ENCODE peak calls at places on chromosomes 16 and 17, in six cellular contexts. G is stomach, T is sigmoid colon, Z is K562, C is ovary, L is HepG2. W is an unnamed sample. For H3K36me3, the result is how much of the 10 kb centered on the place peaks cover.

GRCh38 chr17:7988750-7989178 is 13.7 kb upstream of the GUCY2D start:
- DNase-seq in T (peak), G (no peak), Z (peak), L (peak), C (no peak), W (peak)

GRCh38 chr16:79411357-79411756 is 189.2 kb downstream of the MAF start:
- DNase-seq in G (no peak), T (no peak), C (no peak), L (no peak), Z (no peak), W (no peak)

GRCh38 chr16:85651822-85652430 is 36.8 kb downstream of the GINS2 start:
- DNase-seq in G (no peak), L (no peak), T (no peak), Z (peak), C (peak), W (no peak)

GRCh38 chr16:77885596-77886295 is 97.4 kb downstream of the VAT1L start:
- DNase-seq in C (no peak), G (no peak), L (no peak), Z (no peak), T (no peak), W (no peak)

GRCh38 chr16:2032285-2033056 is 5.8 kb downstream of the NHERF2 start:
- DNase-seq in G (no peak), T (no peak), Z (peak), C (no peak), L (no peak), W (no peak)

GRCh38 chr17:41563607-41564006 is 8.3 kb downstream of the KRT9 start:
- DNase-seq in Z (no peak), T (no peak), L (no peak), G (no peak), C (no peak), W (no peak)

GRCh38 chr17:4706121-4706520 is 2.2 kb upstream of the PELP1 start:
- DNase-seq in T (no peak), L (no peak), Z (no peak), C (no peak), G (no peak), W (no peak)

GRCh38 chr17:14940946-14941280 is 324.2 kb downstream of the PMP22 start:
- DNase-seq in T (no peak), L (no peak), G (no peak), C (no peak), Z (no peak), W (no peak)

GRCh38 chr17:75753193-75753513 is 11.8 kb downstream of the GALK1 start:
- DNase-seq in L (no peak), C (no peak), Z (no peak), T (no peak), G (no peak), W (no peak)

GRCh38 chr17:75753514-75754377 is 11.2 kb downstream of the GALK1 start:
- DNase-seq in T (peak), G (peak), Z (peak), L (peak), C (peak), W (no peak)

GRCh38 chr17:75750661-75751423 is 14.2 kb downstream of the GALK1 start:
- DNase-seq in G (no peak), C (no peak), T (no peak), Z (no peak), L (no peak), W (no peak)

GRCh38 chr17:75751676-75752404 is 13.2 kb downstream of the GALK1 start:
- DNase-seq in C (no peak), G (no peak), L (no peak), T (no peak), Z (no peak), W (no peak)

DNA sequence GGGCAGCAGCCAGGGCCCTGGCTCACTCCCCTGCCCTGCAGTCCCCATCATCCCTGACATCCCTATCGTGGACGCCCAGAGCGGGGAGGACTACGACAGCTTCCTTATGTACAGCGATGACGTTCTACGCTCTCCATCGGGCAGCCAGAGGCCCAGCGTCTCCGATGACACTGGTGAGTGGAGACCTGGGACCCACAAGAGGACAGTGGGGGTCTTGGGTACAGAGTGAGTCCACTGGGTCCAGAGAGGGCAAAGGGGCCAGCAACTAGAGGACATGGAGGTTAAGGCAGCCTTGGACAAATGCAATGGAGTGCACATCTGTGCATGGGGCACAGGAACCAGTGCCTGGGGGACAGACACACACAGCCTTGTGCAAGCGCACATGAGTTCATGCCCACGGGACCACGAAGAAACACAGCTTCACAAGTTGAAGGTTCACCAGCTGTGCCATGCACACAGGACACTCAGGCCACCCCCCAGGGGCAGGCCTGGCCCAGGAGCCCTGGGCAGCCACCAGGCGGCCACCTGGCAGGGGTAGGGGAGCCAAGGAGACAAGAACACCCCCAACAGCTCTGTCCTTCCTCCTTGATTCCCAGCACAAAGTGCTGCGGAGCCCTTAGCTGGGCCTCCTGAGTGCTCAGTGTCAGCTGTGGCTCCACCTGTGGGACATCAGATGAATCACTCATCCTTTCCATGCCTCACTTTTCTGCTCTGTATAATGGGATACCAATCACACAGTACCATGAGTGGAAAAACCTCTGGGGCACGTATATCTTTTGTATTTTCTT is 12.4 kb downstream of the GALK1 start:
- DNase-seq in C (no peak), G (no peak), Z (no peak), T (no peak), L (no peak), W (no peak)
- TF ChIP-seq EP300 in C (no peak), G (no peak), Z (no peak), T (no peak), L (no peak), W (no peak)

DNA sequence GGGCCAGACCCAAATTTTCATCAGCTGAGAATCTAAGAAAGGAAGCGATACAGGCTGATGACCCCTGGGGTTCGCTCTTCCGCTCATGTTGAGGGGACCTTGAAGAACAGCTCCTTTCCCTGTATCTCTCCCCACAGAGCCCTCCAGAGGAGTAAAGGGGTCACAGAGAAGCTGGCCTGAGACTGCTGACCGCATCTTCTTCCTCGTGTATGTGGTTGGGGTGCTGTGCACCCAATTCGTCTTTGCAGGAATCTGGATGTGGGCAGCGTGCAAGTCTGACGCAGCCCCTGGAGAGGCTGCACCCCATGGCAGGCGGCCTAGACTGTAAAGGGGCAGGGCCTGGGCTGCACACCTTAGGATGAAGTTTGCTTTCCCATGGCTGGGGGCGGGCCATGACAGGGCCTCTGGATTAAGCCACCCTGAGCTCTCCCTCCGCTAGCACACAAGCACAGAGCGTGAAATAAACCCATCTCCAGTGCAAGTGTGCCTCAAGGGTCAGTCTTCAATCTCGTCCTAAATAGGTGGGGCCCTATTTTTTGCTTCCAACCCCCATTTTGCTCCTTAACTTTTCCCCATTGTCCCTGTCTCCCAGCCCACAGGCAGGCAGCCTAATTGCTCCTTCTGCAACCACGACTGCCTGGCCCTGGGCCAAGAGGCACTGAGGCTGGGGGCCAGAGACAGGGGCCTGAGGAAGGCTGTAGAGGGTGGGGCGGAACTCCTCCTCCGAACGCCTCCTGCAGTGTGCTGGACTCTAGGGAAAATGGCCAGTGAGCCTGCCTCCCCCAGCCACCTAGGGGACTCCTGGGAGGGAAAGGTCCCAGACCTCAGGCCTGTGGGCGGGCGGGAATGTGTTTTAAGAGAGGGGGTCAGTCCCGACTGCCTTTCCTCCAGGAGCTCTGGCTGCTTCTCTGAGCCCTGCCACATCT is 3.6 kb downstream of the ZACN start:
- DNase-seq in L (no peak), T (no peak), Z (no peak), C (no peak), G (no peak), W (no peak)
- H3K36me3 ChIP-seq in L (under half), T (under half), Z (under half), C (under half), G (half or more), W (under half)

GRCh38 chr16:58393138-58393504 is 850 bp downstream of the GINS3 start:
- DNase-seq in L (peak), C (no peak), Z (peak), T (no peak), G (no peak), W (no peak)
- H3K27ac ChIP-seq in L (peak), C (no peak), Z (peak), T (peak), G (peak), W (peak)

GRCh38 chr17:33240397-33240796 is 52.7 kb downstream of the ASIC2 start:
- DNase-seq in L (no peak), G (no peak), C (no peak), Z (no peak), T (no peak), W (no peak)
- TF ChIP-seq EP300 in L (no peak), G (no peak), C (no peak), Z (no peak), T (no peak), W (no peak)

GRCh38 chr17:46038414-46038813 is 39.4 kb downstream of the STH start:
- DNase-seq in Z (no peak), C (no peak), L (no peak), G (no peak), T (no peak), W (no peak)

GRCh38 chr17:46038937-46039336 is 39.9 kb downstream of the STH start:
- DNase-seq in G (no peak), T (no peak), Z (no peak), C (no peak), L (no peak), W (no peak)

GRCh38 chr17:46037722-46038255 is 38.7 kb downstream of the STH start:
- DNase-seq in Z (no peak), G (no peak), C (no peak), L (no peak), T (no peak), W (no peak)

GRCh38 chr17:46042248-46042647 is 43.2 kb downstream of the STH start:
- DNase-seq in L (no peak), Z (no peak), T (no peak), C (no peak), G (no peak), W (no peak)

GRCh38 chr17:46039592-46040186 is 40.6 kb downstream of the STH start:
- DNase-seq in G (no peak), C (no peak), Z (peak), T (no peak), L (no peak), W (no peak)
- H3K36me3 ChIP-seq in G (half or more), C (under half), Z (half or more), T (under half), L (half or more), W (half or more)

DNA sequence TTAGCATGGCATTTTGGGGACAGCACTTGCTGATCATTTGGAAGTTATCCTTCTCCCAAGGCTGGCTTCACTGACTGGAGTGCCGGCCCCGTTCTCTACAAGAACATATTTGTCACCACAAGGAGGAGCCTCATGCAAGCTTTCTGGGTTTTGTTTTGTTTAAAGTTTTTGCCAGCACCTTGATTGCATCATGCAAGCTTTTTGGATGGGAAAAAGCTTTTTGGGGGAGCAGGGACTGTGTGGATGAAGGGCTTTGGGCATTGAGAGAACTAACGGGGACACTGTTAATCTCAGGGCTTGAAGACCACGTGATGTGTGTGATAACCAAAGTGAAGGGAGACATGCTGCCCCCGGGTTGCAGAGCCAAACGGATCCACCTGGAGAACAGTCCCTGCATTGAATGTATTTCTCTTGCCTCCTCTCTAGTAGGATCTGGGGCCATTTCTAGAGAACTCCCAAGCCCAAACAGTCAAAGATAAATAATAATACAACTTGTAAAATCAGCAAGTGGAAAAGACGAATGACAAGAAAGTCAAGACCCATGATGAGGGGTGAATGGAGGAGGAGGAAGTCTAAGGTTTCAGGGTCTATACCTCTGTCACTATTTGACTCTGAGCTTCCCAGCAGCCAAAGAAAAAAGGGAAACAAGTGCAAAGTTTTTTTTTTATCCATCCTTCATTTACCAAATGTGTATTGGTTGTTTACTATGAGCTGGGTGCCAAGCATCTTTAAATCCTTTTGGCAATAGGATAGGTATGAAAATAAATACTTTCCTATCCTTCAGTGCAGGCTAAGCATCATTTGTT is 17.2 kb downstream of the TMEM114 start:
- DNase-seq in C (no peak), Z (peak), G (no peak), T (no peak), L (peak), W (no peak)
- H3K27ac ChIP-seq in C (no peak), Z (no peak), G (no peak), T (no peak), L (no peak), W (peak)

DNA sequence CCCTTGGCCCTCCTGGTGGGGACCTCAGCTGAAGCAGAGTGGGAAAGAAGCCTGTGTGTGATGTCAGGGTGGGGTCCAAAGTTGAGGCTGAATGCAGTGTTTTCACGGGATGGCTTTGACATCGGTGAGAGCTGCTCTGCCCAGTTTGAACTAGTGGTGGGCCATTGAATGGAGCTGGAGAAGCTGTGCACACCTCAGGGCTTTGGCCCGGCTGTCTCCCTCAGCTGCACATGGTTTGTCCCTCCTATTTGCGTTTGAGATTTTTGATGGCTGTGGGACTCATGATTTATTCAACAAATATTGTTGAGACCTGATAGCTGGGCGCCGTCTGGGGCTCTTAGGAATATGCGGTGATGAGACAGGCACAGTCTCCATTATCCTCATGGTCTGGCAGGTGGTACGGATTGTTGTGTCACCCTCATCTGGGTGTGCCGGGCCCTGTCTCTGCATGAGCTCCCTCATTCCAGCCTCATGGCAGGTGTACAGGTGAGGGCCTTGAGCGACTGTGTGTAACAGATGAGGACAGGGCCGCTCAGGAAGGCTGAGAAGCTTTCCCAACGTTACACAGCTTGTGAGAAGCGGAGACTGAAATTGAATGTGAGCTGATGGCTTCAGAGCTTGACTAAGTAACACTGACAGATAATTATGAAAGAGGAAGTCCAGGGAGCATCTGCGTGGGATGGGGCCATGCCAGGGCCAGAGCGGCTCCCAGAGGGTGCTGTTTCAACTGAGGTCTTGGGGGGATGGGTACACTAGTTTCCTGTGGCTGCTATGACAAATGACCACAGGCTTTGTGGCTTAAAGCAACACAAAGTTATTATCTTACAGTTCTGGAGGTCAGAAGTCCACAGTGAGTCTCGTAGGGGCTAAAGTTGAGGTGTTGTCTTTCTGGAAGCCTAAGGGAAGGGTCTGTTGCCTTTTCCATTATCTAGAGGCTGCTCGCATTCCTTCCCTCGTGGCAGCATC is 36.5 kb downstream of the CMIP start:
- DNase-seq in G (peak), L (peak), C (no peak), Z (peak), T (peak), W (no peak)
- TF ChIP-seq EP300 in G (no peak), L (peak), C (no peak), Z (peak), T (no peak), W (peak)